ENCODE peak calls at places on chromosome X, in six cellular contexts. E is mesenchymal stem cell, L is astrocyte of the cerebellum, S is SW 1271, A is psoas muscle, B is hypothalamus. F is an unnamed sample.

GRCh38 chrX:39063037-39063436 is 261.8 kb downstream of the MID1IP1 start:
- DNase-seq in E (no peak), L (no peak), S (no peak), A (peak), B (no peak), F (no peak)

GRCh38 chrX:16601885-16602284 is 48.1 kb upstream of the S100G start:
- DNase-seq in E (no peak), L (no peak), S (no peak), A (peak), B (no peak), F (no peak)

GRCh38 chrX:68175569-68175968 is 257.7 kb downstream of the OPHN1 start:
- DNase-seq in E (peak), L (no peak), S (no peak), A (no peak), B (no peak), F (no peak)

GRCh38 chrX:154313147-154313546 is 17.6 kb downstream of the TKTL1 start:
- DNase-seq in E (no peak), L (no peak), S (no peak), A (no peak), B (no peak), F (no peak)

GRCh38 chrX:115652221-115652620 is 91.2 kb downstream of the PLS3 start:
- DNase-seq in E (no peak), L (no peak), S (no peak), A (no peak), B (no peak), F (no peak)

GRCh38 chrX:18944482-18944881 is 39.4 kb downstream of the PHKA2 start:
- DNase-seq in E (no peak), L (no peak), S (no peak), A (no peak), B (no peak), F (no peak)

GRCh38 chrX:102546818-102547493 is 30.4 kb upstream of the TMSB15A start:
- DNase-seq in E (no peak), L (no peak), S (no peak), A (no peak), B (no peak), F (no peak)

GRCh38 chrX:46268429-46268828 is 276.8 kb downstream of the ZNF674 start:
- DNase-seq in E (no peak), L (no peak), S (no peak), A (no peak), B (no peak), F (peak)

GRCh38 chrX:12329476-12329875 is 191.2 kb downstream of the FRMPD4 start:
- DNase-seq in E (no peak), L (no peak), S (no peak), A (no peak), B (no peak), F (no peak)

GRCh38 chrX:10235851-10236250 is 79.1 kb downstream of the CLCN4 start:
- DNase-seq in E (peak), L (peak), S (no peak), A (no peak), B (no peak), F (no peak)

GRCh38 chrX:123313486-123313885 is 129.4 kb downstream of the GRIA3 start:
- DNase-seq in E (no peak), L (no peak), S (no peak), A (no peak), B (no peak), F (no peak)

F was measured in keratinocyte.